ENCODE peak calls at places on chromosomes 4 and X, in five cellular contexts. G is posterior cingulate gyrus; Y is ureter; K is amniotic epithelial cell; F is stimulated activated CD8-positive, alpha-beta memory T cell treated with anti-CD3 and anti-CD28 coated beads, Interleukin-7, amount 100 ng/mL, for 24 hours. R is an unnamed sample.

GRCh38 chrX:12241026-12241425 is 102.8 kb downstream of the FRMPD4 start:
- DNase-seq in Y (no peak), G (no peak), K (no peak), F (no peak), R (no peak)

GRCh38 chr4:2260336-2261109 is 1.4 kb downstream of the MXD4 start:
- DNase-seq in K (no peak), Y (peak; percentile 47), F (no peak), G (peak; percentile 24), R (no peak)

GRCh38 chr4:8340721-8341680 is 71.4 kb downstream of the HTRA3 start:
- DNase-seq in K (no peak), G (peak; percentile 61), F (no peak), Y (peak; percentile 59), R (no peak)

GRCh38 chrX:121150217-121150616 is 102.8 kb downstream of the GLUD2 start:
- DNase-seq in G (no peak), K (no peak), Y (no peak), F (no peak), R (no peak)

GRCh38 chrX:10051866-10052265 is 84.7 kb downstream of the CLDN34 start:
- DNase-seq in G (no peak), K (peak; percentile 24), F (no peak), Y (no peak), R (no peak)

GRCh38 chr4:5863461-5864113 is 29.3 kb downstream of the CRMP1 start:
- DNase-seq in Y (no peak), F (peak; percentile 32), G (no peak), K (peak; percentile 74), R (no peak)

GRCh38 chr4:38062088-38062893 is 102.1 kb downstream of the PTTG2 start:
- DNase-seq in G (no peak), F (peak; percentile 52), K (peak; percentile 74), Y (peak; percentile 76), R (peak; percentile 18)

GRCh38 chr4:77777135-77777777 is 41.9 kb downstream of the CNOT6L start:
- DNase-seq in Y (no peak), G (no peak), K (peak; percentile 71), F (no peak), R (no peak)

GRCh38 chr4:41321216-41321945 is 64.7 kb downstream of the UCHL1 start:
- DNase-seq in K (no peak), G (no peak), Y (no peak), F (no peak), R (no peak)

GRCh38 chr4:163638909-163639308 is 144.4 kb downstream of the TMA16 start:
- DNase-seq in G (no peak), F (no peak), Y (no peak), K (no peak), R (no peak)

GRCh38 chr4:4457803-4458550 is 71.1 kb downstream of the NSG1 start:
- DNase-seq in G (no peak), K (peak; percentile 65), Y (no peak), F (no peak), R (no peak)

GRCh38 chr4:134499074-134499473 is 297.5 kb upstream of the PABPC4L start:
- DNase-seq in K (no peak), G (no peak), Y (no peak), F (no peak), R (no peak)

GRCh38 chrX:51891821-51892551 is 1.4 kb upstream of the MAGED1 start:
- DNase-seq in G (no peak), K (peak; percentile 38), F (no peak), Y (no peak), R (no peak)

GRCh38 chrX:37918703-37919102 is 71.3 kb upstream of the DYNLT3 start:
- DNase-seq in F (no peak), G (no peak), Y (no peak), K (no peak), R (no peak)

GRCh38 chr4:172142331-172142738 is 329.1 kb downstream of the GALNTL6 start:
- DNase-seq in F (no peak), G (no peak), K (peak; percentile 56), Y (no peak), R (no peak)

GRCh38 chr4:113383111-113383785 is 333.8 kb downstream of the ANK2 start:
- DNase-seq in F (no peak), K (peak; percentile 6), G (no peak), Y (no peak), R (no peak)

GRCh38 chr4:130511776-130512175 is 1415.8 kb downstream of the C4orf33 start:
- DNase-seq in F (no peak), G (no peak), K (no peak), Y (no peak), R (no peak)

GRCh38 chr4:56723201-56723605 is 42.1 kb upstream of the HOPX start:
- DNase-seq in Y (no peak), K (no peak), F (no peak), G (no peak), R (no peak)

GRCh38 chr4:185383451-185383850 is 12.3 kb downstream of the LRP2BP start:
- DNase-seq in G (no peak), Y (peak; percentile 59), F (no peak), K (no peak), R (no peak)

GRCh38 chr4:152680988-152681731 is 1.4 kb upstream of the TMEM154 start:
- DNase-seq in G (no peak), F (no peak), Y (no peak), K (peak; percentile 88), R (no peak)

GRCh38 chr4:94678896-94679295 is 78.9 kb upstream of the BMPR1B start:
- DNase-seq in Y (no peak), G (no peak), K (no peak), F (no peak), R (no peak)

GRCh38 chr4:11051181-11051580 is 366.6 kb upstream of the CLNK start:
- DNase-seq in G (no peak), Y (no peak), F (no peak), K (no peak), R (no peak)

GRCh38 chr4:129355529-129355928 is 259.6 kb downstream of the C4orf33 start:
- DNase-seq in F (no peak), K (peak; percentile 35), G (no peak), Y (no peak), R (no peak)

GRCh38 chr4:105548483-105548882 is 3.9 kb upstream of the ARHGEF38 start:
- DNase-seq in Y (no peak), F (no peak), K (no peak), G (no peak), R (no peak)

GRCh38 chrX:129771266-129771995 is 8.3 kb upstream of the SASH3 start:
- DNase-seq in F (no peak), K (no peak), Y (no peak), G (no peak), R (no peak)

GRCh38 chr4:2047031-2047660 is 12.0 kb upstream of the NAT8L start:
- DNase-seq in Y (no peak), K (no peak), G (no peak), F (no peak), R (no peak)

GRCh38 chr4:177375971-177376370 is 66.3 kb downstream of the AGA start:
- DNase-seq in Y (no peak), G (no peak), F (no peak), K (no peak), R (no peak)

GRCh38 chr4:165784672-165785071 is 88.4 kb upstream of the TLL1 start:
- DNase-seq in F (no peak), K (no peak), G (no peak), Y (no peak), R (no peak)

GRCh38 chr4:95084584-95084983 is 326.8 kb downstream of the BMPR1B start:
- DNase-seq in K (no peak), F (no peak), G (no peak), Y (no peak), R (no peak)

GRCh38 chrX:11257711-11258110 is 35.5 kb upstream of the AMELX start:
- DNase-seq in F (no peak), K (no peak), G (no peak), Y (no peak), R (no peak)

R was measured in GM18507.